ENCODE peak calls at places on chromosome 16, in six cellular contexts. A, O, S, I, L and F are unnamed samples.

GRCh38 chr16:22023505-22023904 is 15.6 kb downstream of the MOSMO start:
- DNase-seq in A (no peak), O (no peak), S (no peak), I (no peak), L (no peak), F (no peak)

GRCh38 chr16:80954985-80955384 is 51.7 kb downstream of the CMC2 start:
- DNase-seq in A (no peak), O (peak), S (no peak), I (no peak), L (no peak), F (no peak)

GRCh38 chr16:20099375-20099774 is 25.7 kb upstream of the GPR139 start:
- DNase-seq in A (no peak), O (no peak), S (no peak), I (no peak), L (no peak), F (no peak)

GRCh38 chr16:19609359-19609758 is 53.9 kb downstream of the VPS35L start:
- DNase-seq in A (no peak), O (no peak), S (no peak), I (no peak), L (no peak), F (no peak)

GRCh38 chr16:57645691-57646387 is 17.4 kb downstream of the ADGRG1 start:
- DNase-seq in A (no peak), O (no peak), S (no peak), I (no peak), L (no peak), F (peak)

GRCh38 chr16:25151996-25152395 is 40.5 kb downstream of the LCMT1 start:
- DNase-seq in A (no peak), O (no peak), S (no peak), I (no peak), L (no peak), F (no peak)

GRCh38 chr16:49639739-49640388 is 216.0 kb downstream of the ZNF423 start:
- DNase-seq in A (no peak), O (peak), S (no peak), I (no peak), L (no peak), F (no peak)

GRCh38 chr16:72480926-72481325 is 309.0 kb upstream of the PMFBP1 start:
- DNase-seq in A (no peak), O (no peak), S (no peak), I (no peak), L (no peak), F (no peak)

GRCh38 chr16:68762996-68763756 is 26.1 kb downstream of the CDH1 start:
- DNase-seq in A (no peak), O (no peak), S (no peak), I (no peak), L (peak), F (no peak)

GRCh38 chr16:56041556-56042140 is 149.6 kb upstream of the GNAO1 start:
- DNase-seq in A (peak), O (peak), S (no peak), I (peak), L (no peak), F (no peak)

GRCh38 chr16:88340755-88341150 is 42.0 kb upstream of the ZNF469 start:
- DNase-seq in A (no peak), O (no peak), S (no peak), I (no peak), L (no peak), F (no peak)

GRCh38 chr16:88453621-88454314 is 688 bp downstream of the ZFPM1 start:
- DNase-seq in A (no peak), O (peak), S (no peak), I (peak), L (no peak), F (no peak)

GRCh38 chr16:24348511-24349290 is 92.6 kb downstream of the CACNG3 start:
- DNase-seq in A (no peak), O (no peak), S (no peak), I (no peak), L (no peak), F (no peak)

GRCh38 chr16:56652600-56652999 is 914 bp downstream of the MT1B start:
- DNase-seq in A (no peak), O (no peak), S (no peak), I (no peak), L (no peak), F (no peak)

GRCh38 chr16:84540194-84540593 is 35.7 kb upstream of the MEAK7 start:
- DNase-seq in A (no peak), O (no peak), S (no peak), I (no peak), L (no peak), F (no peak)

GRCh38 chr16:30761427-30761927 is 385 bp downstream of the CFAP119 start:
- DNase-seq in A (peak), O (peak), S (peak), I (peak), L (no peak), F (no peak)

GRCh38 chr16:82832861-82833260 is 206.1 kb downstream of the CDH13 start:
- DNase-seq in A (no peak), O (no peak), S (no peak), I (no peak), L (no peak), F (no peak)

GRCh38 chr16:8868272-8869211 is at the start of gene CARHSP1:
- DNase-seq in A (peak), O (peak), S (peak), I (peak), L (peak), F (peak)

GRCh38 chr16:51166116-51166515 is 15.0 kb upstream of the SALL1 start:
- DNase-seq in A (no peak), O (no peak), S (no peak), I (no peak), L (no peak), F (no peak)

GRCh38 chr16:68375801-68376536 is 65.2 kb downstream of the PRMT7 start:
- DNase-seq in A (no peak), O (peak), S (no peak), I (no peak), L (no peak), F (no peak)

GRCh38 chr16:14095883-14096551 is 24.9 kb downstream of the MRTFB start:
- DNase-seq in A (no peak), O (no peak), S (no peak), I (no peak), L (no peak), F (no peak)

GRCh38 chr16:3980311-3981111 is 100.0 kb upstream of the CREBBP start:
- DNase-seq in A (no peak), O (no peak), S (no peak), I (no peak), L (no peak), F (no peak)

GRCh38 chr16:8850279-8850885 is 18.4 kb downstream of the CARHSP1 start:
- DNase-seq in A (no peak), O (no peak), S (peak), I (no peak), L (peak), F (peak)

GRCh38 chr16:78443300-78443604 is 343.8 kb downstream of the WWOX start:
- DNase-seq in A (no peak), O (no peak), S (no peak), I (no peak), L (no peak), F (no peak)

GRCh38 chr16:85879975-85880831 is 18.8 kb upstream of the IRF8 start:
- DNase-seq in A (no peak), O (no peak), S (no peak), I (no peak), L (no peak), F (no peak)

GRCh38 chr16:64997121-64997520 is 124.7 kb downstream of the CDH11 start:
- DNase-seq in A (no peak), O (no peak), S (no peak), I (no peak), L (no peak), F (no peak)

GRCh38 chr16:75288596-75289120 is 37.2 kb upstream of the BCAR1 start:
- DNase-seq in A (peak), O (no peak), S (no peak), I (peak), L (no peak), F (no peak)

GRCh38 chr16:80611930-80612327 is 71.1 kb downstream of the DYNLRB2 start:
- DNase-seq in A (no peak), O (no peak), S (no peak), I (no peak), L (no peak), F (no peak)

GRCh38 chr16:55257971-55258613 is 65.9 kb upstream of the IRX6 start:
- DNase-seq in A (peak), O (peak), S (no peak), I (peak), L (no peak), F (no peak)

GRCh38 chr16:75494696-75495601 is at the start of gene CHST6:
- DNase-seq in A (no peak), O (peak), S (no peak), I (peak), L (peak), F (no peak)

GRCh38 chr16:11682655-11683096 is 14.4 kb downstream of the SNN start:
- DNase-seq in A (no peak), O (no peak), S (no peak), I (no peak), L (no peak), F (no peak)

GRCh38 chr16:28073836-28074235 is 10.3 kb upstream of the GSG1L start:
- DNase-seq in A (no peak), O (no peak), S (no peak), I (no peak), L (no peak), F (no peak)

GRCh38 chr16:46775214-46775613 is 27.1 kb upstream of the MYLK3 start:
- DNase-seq in A (no peak), O (no peak), S (no peak), I (no peak), L (no peak), F (no peak)

GRCh38 chr16:64882385-64882784 is 239.5 kb downstream of the CDH11 start:
- DNase-seq in A (no peak), O (no peak), S (peak), I (no peak), L (no peak), F (no peak)

GRCh38 chr16:88049561-88050545 is 98.6 kb downstream of the BANP start:
- DNase-seq in A (no peak), O (no peak), S (peak), I (no peak), L (no peak), F (no peak)

GRCh38 chr16:72677662-72678447 is 370.1 kb downstream of the ZFHX3 start:
- DNase-seq in A (no peak), O (no peak), S (no peak), I (no peak), L (no peak), F (no peak)

GRCh38 chr16:48161906-48162305 is 6.1 kb upstream of the ABCC12 start:
- DNase-seq in A (no peak), O (no peak), S (peak), I (no peak), L (no peak), F (no peak)